ENCODE peak calls at places on chromosomes 16 and 17, in four cellular contexts. One of them, this sample, is unnamed. For H3K4me1, the result is how much of the 10 kb centered on the place peaks cover.

GRCh38 chr17:38464251-38464722 is 36.0 kb downstream of the ARHGAP23 start:
- DNase-seq in tibial artery: peak
- DNase-seq in SK-N-SH: peak
- DNase-seq in heart left ventricle: peak
- DNase-seq in this sample: no peak

GRCh38 chr16:73064996-73065349 is 17.0 kb upstream of the ZFHX3 start:
- DNase-seq in SK-N-SH: no peak
- DNase-seq in tibial artery: peak
- DNase-seq in heart left ventricle: no peak
- DNase-seq in this sample: peak

GRCh38 chr17:61384384-61385090 is 15.1 kb upstream of the TBX2 start:
- DNase-seq in tibial artery: no peak
- DNase-seq in SK-N-SH: peak
- DNase-seq in heart left ventricle: no peak
- DNase-seq in this sample: no peak

GRCh38 chr17:61168506-61168905 is 231.1 kb upstream of the TBX2 start:
- DNase-seq in SK-N-SH: no peak
- DNase-seq in heart left ventricle: no peak
- DNase-seq in tibial artery: no peak
- DNase-seq in this sample: no peak

GRCh38 chr16:57619606-57620315 is 8.7 kb upstream of the ADGRG1 start:
- DNase-seq in heart left ventricle: peak
- DNase-seq in SK-N-SH: no peak
- DNase-seq in tibial artery: peak
- DNase-seq in this sample: no peak

GRCh38 chr17:76687278-76688164 is 23.2 kb downstream of the MXRA7 start:
- DNase-seq in heart left ventricle: peak
- DNase-seq in SK-N-SH: no peak
- DNase-seq in tibial artery: peak
- DNase-seq in this sample: no peak

GRCh38 chr17:10600551-10600950 is 51.1 kb upstream of the MYH2 start:
- DNase-seq in SK-N-SH: no peak
- DNase-seq in heart left ventricle: no peak
- DNase-seq in tibial artery: no peak
- DNase-seq in this sample: no peak

GRCh38 chr17:81057079-81057730 is 22.3 kb downstream of the BAIAP2 start:
- DNase-seq in SK-N-SH: peak
- DNase-seq in tibial artery: no peak
- DNase-seq in heart left ventricle: peak
- DNase-seq in this sample: peak

GRCh38 chr17:48552453-48553189 is 7.7 kb upstream of the HOXB2 start:
- DNase-seq in heart left ventricle: no peak
- DNase-seq in tibial artery: no peak
- DNase-seq in SK-N-SH: no peak
- DNase-seq in this sample: no peak

GRCh38 chr17:31595076-31595475 is 203.6 kb downstream of the RAB11FIP4 start:
- DNase-seq in tibial artery: no peak
- DNase-seq in SK-N-SH: no peak
- DNase-seq in heart left ventricle: no peak
- DNase-seq in this sample: no peak

GRCh38 chr17:44970136-44970737 is 2.1 kb upstream of the C1QL1 start:
- DNase-seq in SK-N-SH: peak
- DNase-seq in heart left ventricle: peak
- DNase-seq in tibial artery: peak
- DNase-seq in this sample: no peak

GRCh38 chr17:4877089-4877488 is 22.2 kb upstream of the C17orf107 start:
- DNase-seq in tibial artery: no peak
- DNase-seq in heart left ventricle: no peak
- DNase-seq in SK-N-SH: no peak
- DNase-seq in this sample: no peak

GRCh38 chr17:32822996-32823395 is 53.9 kb downstream of the MYO1D start:
- DNase-seq in tibial artery: no peak
- DNase-seq in heart left ventricle: no peak
- DNase-seq in SK-N-SH: peak
- DNase-seq in this sample: no peak

GRCh38 chr17:2170023-2170422 is 115.1 kb downstream of the HIC1 start:
- DNase-seq in tibial artery: no peak
- DNase-seq in heart left ventricle: no peak
- DNase-seq in SK-N-SH: no peak
- DNase-seq in this sample: no peak

GRCh38 chr16:3961449-3961849 is 80.9 kb upstream of the CREBBP start:
- DNase-seq in heart left ventricle: no peak
- DNase-seq in SK-N-SH: no peak
- DNase-seq in tibial artery: no peak
- DNase-seq in this sample: no peak

GRCh38 chr17:70473049-70473448 is 303.7 kb downstream of the KCNJ2 start:
- DNase-seq in heart left ventricle: no peak
- DNase-seq in SK-N-SH: no peak
- DNase-seq in tibial artery: no peak
- DNase-seq in this sample: peak

GRCh38 chr17:68094481-68095078 is 59.0 kb downstream of the KPNA2 start:
- DNase-seq in tibial artery: no peak
- DNase-seq in SK-N-SH: no peak
- DNase-seq in heart left ventricle: no peak
- DNase-seq in this sample: no peak

GRCh38 chr16:51141541-51141940 is 9.5 kb downstream of the SALL1 start:
- DNase-seq in heart left ventricle: no peak
- DNase-seq in tibial artery: no peak
- DNase-seq in SK-N-SH: no peak
- DNase-seq in this sample: no peak

GRCh38 chr16:53768593-53768992 is 64.6 kb downstream of the FTO start:
- DNase-seq in heart left ventricle: no peak
- DNase-seq in SK-N-SH: no peak
- DNase-seq in tibial artery: no peak
- DNase-seq in this sample: no peak

DNA sequence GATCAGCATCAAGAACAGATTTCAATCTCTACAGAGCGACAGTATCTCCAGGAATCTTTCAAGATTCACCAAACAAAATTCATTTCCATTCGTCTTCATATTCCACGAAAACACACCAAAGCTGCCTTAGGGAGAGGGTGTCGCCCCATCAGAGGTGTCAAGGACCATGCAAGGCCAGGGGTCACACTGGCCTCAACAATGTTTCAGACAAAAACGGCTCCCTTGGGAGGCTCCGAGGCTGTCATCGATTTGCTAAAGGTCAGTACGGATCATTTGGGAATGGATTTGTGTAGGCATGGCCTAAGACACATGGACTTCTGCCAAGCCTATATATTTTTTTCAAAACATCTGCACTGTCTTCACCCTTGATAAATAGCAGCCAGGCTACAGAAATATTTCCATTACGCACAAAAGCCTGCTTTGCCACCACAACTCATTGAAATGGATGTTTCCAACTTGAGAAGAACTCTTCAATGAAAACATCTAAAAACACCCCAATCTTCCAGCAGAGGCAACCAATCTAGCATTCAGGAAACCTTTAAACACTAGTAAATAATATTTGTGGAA is 10.3 kb downstream of the CUEDC1 start:
- DNase-seq in heart left ventricle: no peak
- DNase-seq in SK-N-SH: no peak
- DNase-seq in tibial artery: no peak
- DNase-seq in this sample: no peak
- H3K4me1 ChIP-seq in heart left ventricle: half or more
- H3K4me1 ChIP-seq in SK-N-SH: under half
- H3K4me1 ChIP-seq in tibial artery: half or more
- H3K4me1 ChIP-seq in this sample: under half

GRCh38 chr17:6456321-6456720 is 12.1 kb downstream of the PIMREG start:
- DNase-seq in SK-N-SH: no peak
- DNase-seq in tibial artery: no peak
- DNase-seq in heart left ventricle: no peak
- DNase-seq in this sample: no peak

GRCh38 chr17:6456914-6457687 is 12.8 kb downstream of the PIMREG start:
- DNase-seq in tibial artery: no peak
- DNase-seq in SK-N-SH: no peak
- DNase-seq in heart left ventricle: no peak
- DNase-seq in this sample: no peak

GRCh38 chr17:6458416-6458950 is 14.2 kb downstream of the PIMREG start:
- DNase-seq in tibial artery: no peak
- DNase-seq in heart left ventricle: no peak
- DNase-seq in SK-N-SH: no peak
- DNase-seq in this sample: no peak

GRCh38 chr17:6455321-6455705 is 11.1 kb downstream of the PIMREG start:
- DNase-seq in SK-N-SH: peak
- DNase-seq in heart left ventricle: no peak
- DNase-seq in tibial artery: no peak
- DNase-seq in this sample: no peak

GRCh38 chr17:6457688-6458190 is 13.5 kb downstream of the PIMREG start:
- DNase-seq in SK-N-SH: no peak
- DNase-seq in tibial artery: no peak
- DNase-seq in heart left ventricle: no peak
- DNase-seq in this sample: no peak
- H3K4me3 ChIP-seq in SK-N-SH: no peak
- H3K4me3 ChIP-seq in tibial artery: no peak
- H3K4me3 ChIP-seq in heart left ventricle: no peak
- H3K4me3 ChIP-seq in this sample: no peak

DNA sequence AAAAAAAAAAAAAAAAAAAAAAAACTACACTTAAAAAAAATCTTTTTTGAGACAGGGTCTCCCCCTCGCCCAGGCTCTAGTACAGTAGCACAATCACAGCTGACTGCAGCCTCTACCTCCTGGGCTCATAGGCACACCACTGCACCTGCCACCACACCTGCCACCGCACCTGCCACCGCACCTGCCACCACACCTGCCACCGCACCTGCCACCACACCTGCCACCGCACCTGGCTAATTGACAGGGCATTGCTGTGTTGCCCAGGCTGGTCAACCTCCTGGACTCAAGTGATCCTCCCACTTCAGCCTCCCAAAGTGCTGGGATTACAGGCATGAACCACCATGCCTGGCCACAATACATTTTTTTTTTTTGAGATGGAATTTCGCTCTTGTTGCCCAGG is 17.6 kb upstream of the WDR45B start:
- DNase-seq in heart left ventricle: no peak
- DNase-seq in SK-N-SH: no peak
- DNase-seq in tibial artery: no peak
- DNase-seq in this sample: peak
- H3K4me1 ChIP-seq in heart left ventricle: under half
- H3K4me1 ChIP-seq in SK-N-SH: under half
- H3K4me1 ChIP-seq in tibial artery: under half
- H3K4me1 ChIP-seq in this sample: under half

DNA sequence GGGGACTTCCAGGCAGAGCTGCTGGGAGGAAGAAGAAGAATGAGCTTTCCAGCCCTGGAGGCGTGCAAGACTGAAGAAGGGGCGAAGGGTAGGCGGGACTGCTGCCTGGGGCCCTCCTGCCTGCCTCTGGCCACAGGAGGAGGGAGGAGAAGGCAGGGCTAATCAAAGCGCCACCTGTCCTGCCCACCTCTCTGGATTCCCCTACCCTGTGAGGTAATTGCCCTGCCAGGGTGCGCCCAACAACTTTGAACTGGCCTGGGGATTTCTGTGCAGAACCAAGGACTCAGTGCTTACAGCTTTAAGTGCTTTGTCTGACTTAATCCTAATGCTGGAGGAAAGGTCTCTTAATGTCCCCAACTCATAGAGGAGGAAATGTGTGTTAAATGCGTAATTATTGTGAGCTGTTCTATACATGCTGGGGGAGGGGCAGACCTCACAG is at the start of gene NOXO1:
- DNase-seq in tibial artery: no peak
- DNase-seq in SK-N-SH: no peak
- DNase-seq in heart left ventricle: no peak
- DNase-seq in this sample: no peak
- H3K4me3 ChIP-seq in tibial artery: no peak
- H3K4me3 ChIP-seq in SK-N-SH: no peak
- H3K4me3 ChIP-seq in heart left ventricle: no peak
- H3K4me3 ChIP-seq in this sample: peak

GRCh38 chr17:41864498-41864836 is 756 bp downstream of the KLHL11 start:
- DNase-seq in tibial artery: no peak
- DNase-seq in SK-N-SH: no peak
- DNase-seq in heart left ventricle: no peak
- DNase-seq in this sample: no peak

GRCh38 chr17:41864837-41865595 is at the start of gene KLHL11:
- DNase-seq in tibial artery: peak
- DNase-seq in SK-N-SH: peak
- DNase-seq in heart left ventricle: peak
- DNase-seq in this sample: peak

GRCh38 chr17:41868568-41868967 is 3.3 kb upstream of the KLHL11 start:
- DNase-seq in SK-N-SH: no peak
- DNase-seq in heart left ventricle: no peak
- DNase-seq in tibial artery: no peak
- DNase-seq in this sample: no peak

GRCh38 chr17:41863074-41863843 is 2.0 kb downstream of the KLHL11 start:
- DNase-seq in heart left ventricle: no peak
- DNase-seq in tibial artery: no peak
- DNase-seq in SK-N-SH: no peak
- DNase-seq in this sample: no peak

GRCh38 chr17:41865596-41865893 is 322 bp upstream of the KLHL11 start:
- DNase-seq in tibial artery: no peak
- DNase-seq in heart left ventricle: no peak
- DNase-seq in SK-N-SH: no peak
- DNase-seq in this sample: no peak
- H3K4me1 ChIP-seq in tibial artery: under half
- H3K4me1 ChIP-seq in heart left ventricle: under half
- H3K4me1 ChIP-seq in SK-N-SH: under half
- H3K4me1 ChIP-seq in this sample: under half

This sample was measured in left lung.